ENCODE peak calls at places on chromosomes 2 and 18, in five cellular contexts. L is colonic mucosa, V is IMR-90, X is upper lobe of right lung, F is psoas muscle. D is an unnamed sample. For H3K4me1, the result is how much of the 10 kb centered on the place peaks cover.

GRCh38 chr2:169961911-169962310 is 134.7 kb downstream of the UBR3 start:
- DNase-seq in V (peak), X (peak), L (no peak), F (peak), D (no peak)

GRCh38 chr18:79947881-79948610 is 3.4 kb downstream of the SLC66A2 start:
- DNase-seq in X (peak), F (no peak), L (peak), V (no peak), D (no peak)

GRCh38 chr2:74131901-74132300 is 15.8 kb downstream of the BOLA3 start:
- DNase-seq in F (no peak), X (no peak), L (no peak), V (no peak), D (no peak)

GRCh38 chr18:33201509-33201926 is 239.0 kb downstream of the CCDC178 start:
- DNase-seq in X (no peak), V (no peak), F (no peak), L (peak), D (no peak)

GRCh38 chr2:218166791-218167190 is at the start of gene CXCR1:
- DNase-seq in F (no peak), X (no peak), L (no peak), V (no peak), D (no peak)

GRCh38 chr2:106537711-106538275 is 50.6 kb downstream of the CD8B2 start:
- DNase-seq in X (no peak), L (no peak), F (no peak), V (no peak), D (no peak)

GRCh38 chr2:53104263-53104662 is 663.3 kb upstream of the CHAC2 start:
- DNase-seq in L (no peak), F (no peak), X (no peak), V (peak), D (no peak)

GRCh38 chr18:14943967-14944636 is 196.1 kb downstream of the ANKRD30B start:
- DNase-seq in X (no peak), F (no peak), V (no peak), L (no peak), D (no peak)

GRCh38 chr2:66538291-66538690 is 103.4 kb downstream of the MEIS1 start:
- DNase-seq in V (peak), F (no peak), L (no peak), X (no peak), D (no peak)

GRCh38 chr2:156326488-156326887 is 6.0 kb downstream of the NR4A2 start:
- DNase-seq in X (no peak), L (no peak), F (no peak), V (no peak), D (no peak)

GRCh38 chr18:78771496-78772368 is 207.9 kb upstream of the SALL3 start:
- DNase-seq in V (no peak), L (no peak), F (no peak), X (no peak), D (peak)

GRCh38 chr2:237731663-237732062 is 66.9 kb upstream of the RBM44 start:
- DNase-seq in F (no peak), L (no peak), X (no peak), V (peak), D (no peak)

GRCh38 chr2:155715705-155716104 is 616.8 kb downstream of the NR4A2 start:
- DNase-seq in F (no peak), L (no peak), X (no peak), V (no peak), D (no peak)

GRCh38 chr2:81976998-81977397 is 1672.4 kb upstream of the LRRTM1 start:
- DNase-seq in V (no peak), L (no peak), F (no peak), X (no peak), D (no peak)

GRCh38 chr18:59501876-59502221 is 142.8 kb upstream of the LMAN1 start:
- DNase-seq in L (no peak), X (no peak), V (no peak), F (no peak), D (no peak)

GRCh38 chr2:28755411-28755810 is 3.8 kb downstream of the PPP1CB start:
- DNase-seq in V (peak), F (no peak), X (no peak), L (no peak), D (no peak)

GRCh38 chr2:46702537-46702936 is 213.1 kb downstream of the MCFD2 start:
- DNase-seq in L (no peak), X (no peak), F (no peak), V (no peak), D (no peak)
- TF ChIP-seq CTCF in L (no peak), X (no peak), F (no peak), V (no peak), D (no peak)

GRCh38 chr2:12169060-12169406 is 422.6 kb downstream of the LPIN1 start:
- DNase-seq in F (peak), V (peak), L (no peak), X (no peak), D (no peak)

GRCh38 chr2:12167525-12168317 is 421.3 kb downstream of the LPIN1 start:
- DNase-seq in X (no peak), F (no peak), L (no peak), V (no peak), D (no peak)

GRCh38 chr2:12168354-12169059 is 422.1 kb downstream of the LPIN1 start:
- DNase-seq in V (no peak), X (no peak), F (no peak), L (no peak), D (no peak)

GRCh38 chr2:12170151-12170550 is 423.7 kb downstream of the LPIN1 start:
- DNase-seq in L (no peak), X (no peak), F (no peak), V (peak), D (no peak)

GRCh38 chr2:12169721-12170120 is 423.3 kb downstream of the LPIN1 start:
- DNase-seq in F (peak), V (peak), L (no peak), X (no peak), D (peak)
- H3K4me3 ChIP-seq in F (no peak), V (no peak), L (no peak), X (no peak), D (no peak)

GRCh38 chr2:152165780-152166179 is 9.8 kb downstream of the STAM2 start:
- DNase-seq in F (no peak), X (no peak), L (no peak), V (no peak), D (no peak)
- H3K4me1 ChIP-seq in F (under half), X (under half), L (under half), V (under half), D (under half)

DNA sequence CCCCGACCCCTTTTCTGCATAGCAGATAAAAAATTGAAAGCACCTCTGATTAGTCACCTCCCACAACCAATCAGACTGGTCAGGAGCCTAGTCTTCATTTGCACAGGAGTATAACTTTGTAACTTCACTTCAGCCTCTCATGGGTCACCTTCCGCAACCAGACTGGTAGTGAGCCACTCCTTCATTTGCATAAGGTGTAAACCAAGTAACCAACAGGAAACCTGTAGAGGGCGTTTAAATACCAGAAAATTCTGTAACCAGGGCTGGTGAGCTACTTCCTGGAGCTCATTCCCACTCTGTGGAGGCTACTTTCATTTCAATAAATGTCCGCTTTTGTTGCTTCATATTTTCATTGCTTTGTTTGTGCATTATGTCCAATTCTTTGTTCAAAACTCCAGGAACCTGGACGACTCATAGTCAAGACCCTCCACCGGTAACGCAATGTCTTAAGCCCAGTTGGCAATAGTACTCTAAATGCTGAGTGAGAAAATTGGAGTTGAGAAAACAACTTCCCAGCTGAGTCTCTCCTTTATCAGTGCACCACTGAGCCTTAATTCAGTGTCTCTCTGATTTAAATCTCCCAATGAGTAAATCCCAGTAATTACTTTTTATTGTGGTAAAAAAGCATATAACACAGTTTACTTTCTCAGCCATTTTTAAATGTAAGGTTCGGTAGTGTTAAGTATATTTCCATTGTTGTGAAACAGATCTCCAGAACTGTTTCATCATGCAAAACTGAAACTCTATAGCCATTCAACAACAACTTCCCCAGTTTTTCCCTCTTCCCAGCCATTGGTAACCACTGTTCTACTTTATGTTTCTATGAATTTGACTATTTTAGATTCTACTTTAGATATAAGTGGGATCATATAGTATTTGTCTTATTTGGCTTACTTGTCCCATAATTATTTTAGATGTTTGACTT is 392.7 kb upstream of the SLC8A1 start:
- DNase-seq in F (no peak), X (no peak), L (no peak), V (no peak), D (no peak)
- TF ChIP-seq CTCF in F (no peak), X (peak), L (no peak), V (no peak), D (no peak)

D was measured in right atrium auricular region.